ENCODE peak calls at places on chromosomes 4 and X, in six cellular contexts. One of them, this sample, is unnamed.

GRCh38 chr4:83546796-83547195 is 10.9 kb downstream of the GPAT3 start:
- DNase-seq in OCI-M1: no peak
- DNase-seq in effector CD4-positive, alpha-beta T cell: no peak
- DNase-seq in AG08396: no peak
- DNase-seq in RWPE2: no peak
- DNase-seq in effector memory CD8-positive, alpha-beta T cell: no peak
- DNase-seq in this sample: no peak

GRCh38 chr4:106690487-106690886 is 321.9 kb upstream of the GIMD1 start:
- DNase-seq in OCI-M1: peak
- DNase-seq in effector CD4-positive, alpha-beta T cell: no peak
- DNase-seq in AG08396: peak
- DNase-seq in RWPE2: no peak
- DNase-seq in effector memory CD8-positive, alpha-beta T cell: no peak
- DNase-seq in this sample: peak

GRCh38 chr4:178387756-178388155 is 945.5 kb upstream of the AGA start:
- DNase-seq in OCI-M1: peak
- DNase-seq in effector CD4-positive, alpha-beta T cell: no peak
- DNase-seq in AG08396: no peak
- DNase-seq in RWPE2: no peak
- DNase-seq in effector memory CD8-positive, alpha-beta T cell: no peak
- DNase-seq in this sample: peak

GRCh38 chr4:3227878-3228675 is 20.9 kb upstream of the MSANTD1 start:
- DNase-seq in OCI-M1: no peak
- DNase-seq in effector CD4-positive, alpha-beta T cell: no peak
- DNase-seq in AG08396: peak
- DNase-seq in RWPE2: peak
- DNase-seq in effector memory CD8-positive, alpha-beta T cell: no peak
- DNase-seq in this sample: no peak

GRCh38 chrX:123731987-123732678 is 719 bp downstream of the THOC2 start:
- DNase-seq in OCI-M1: peak
- DNase-seq in effector CD4-positive, alpha-beta T cell: peak
- DNase-seq in AG08396: peak
- DNase-seq in RWPE2: no peak
- DNase-seq in effector memory CD8-positive, alpha-beta T cell: peak
- DNase-seq in this sample: peak

GRCh38 chrX:117973175-117974075 is 143.2 kb downstream of the KLHL13 start:
- DNase-seq in OCI-M1: no peak
- DNase-seq in effector CD4-positive, alpha-beta T cell: no peak
- DNase-seq in AG08396: no peak
- DNase-seq in RWPE2: no peak
- DNase-seq in effector memory CD8-positive, alpha-beta T cell: no peak
- DNase-seq in this sample: no peak

GRCh38 chrX:153438522-153438921 is 7.3 kb downstream of the TREX2 start:
- DNase-seq in OCI-M1: peak
- DNase-seq in effector CD4-positive, alpha-beta T cell: no peak
- DNase-seq in AG08396: no peak
- DNase-seq in RWPE2: no peak
- DNase-seq in effector memory CD8-positive, alpha-beta T cell: no peak
- DNase-seq in this sample: peak

GRCh38 chrX:63503541-63503940 is 152.4 kb upstream of the SPIN4 start:
- DNase-seq in OCI-M1: no peak
- DNase-seq in effector CD4-positive, alpha-beta T cell: no peak
- DNase-seq in AG08396: peak
- DNase-seq in RWPE2: no peak
- DNase-seq in effector memory CD8-positive, alpha-beta T cell: no peak
- DNase-seq in this sample: peak

GRCh38 chr4:128349921-128350320 is 62.3 kb upstream of the PGRMC2 start:
- DNase-seq in OCI-M1: no peak
- DNase-seq in effector CD4-positive, alpha-beta T cell: no peak
- DNase-seq in AG08396: peak
- DNase-seq in RWPE2: no peak
- DNase-seq in effector memory CD8-positive, alpha-beta T cell: no peak
- DNase-seq in this sample: peak

GRCh38 chr4:166838975-166839614 is 395.2 kb downstream of the SPOCK3 start:
- DNase-seq in OCI-M1: no peak
- DNase-seq in effector CD4-positive, alpha-beta T cell: no peak
- DNase-seq in AG08396: no peak
- DNase-seq in RWPE2: no peak
- DNase-seq in effector memory CD8-positive, alpha-beta T cell: no peak
- DNase-seq in this sample: no peak

GRCh38 chr4:8021796-8022195 is 82.1 kb upstream of the AFAP1 start:
- DNase-seq in OCI-M1: no peak
- DNase-seq in effector CD4-positive, alpha-beta T cell: no peak
- DNase-seq in AG08396: no peak
- DNase-seq in RWPE2: no peak
- DNase-seq in effector memory CD8-positive, alpha-beta T cell: no peak
- DNase-seq in this sample: no peak

GRCh38 chr4:108644237-108644636 is 6.2 kb upstream of the OSTC start:
- DNase-seq in OCI-M1: no peak
- DNase-seq in effector CD4-positive, alpha-beta T cell: no peak
- DNase-seq in AG08396: no peak
- DNase-seq in RWPE2: no peak
- DNase-seq in effector memory CD8-positive, alpha-beta T cell: no peak
- DNase-seq in this sample: peak

GRCh38 chr4:4387531-4388311 is 819 bp downstream of the NSG1 start:
- DNase-seq in OCI-M1: no peak
- DNase-seq in effector CD4-positive, alpha-beta T cell: no peak
- DNase-seq in AG08396: no peak
- DNase-seq in RWPE2: no peak
- DNase-seq in effector memory CD8-positive, alpha-beta T cell: peak
- DNase-seq in this sample: no peak

GRCh38 chr4:111697176-111697962 is 447.9 kb upstream of the FAM241A start:
- DNase-seq in OCI-M1: no peak
- DNase-seq in effector CD4-positive, alpha-beta T cell: no peak
- DNase-seq in AG08396: no peak
- DNase-seq in RWPE2: no peak
- DNase-seq in effector memory CD8-positive, alpha-beta T cell: no peak
- DNase-seq in this sample: no peak

GRCh38 chrX:70132244-70132643 is 1.0 kb upstream of the IGBP1 start:
- DNase-seq in OCI-M1: peak
- DNase-seq in effector CD4-positive, alpha-beta T cell: no peak
- DNase-seq in AG08396: no peak
- DNase-seq in RWPE2: no peak
- DNase-seq in effector memory CD8-positive, alpha-beta T cell: no peak
- DNase-seq in this sample: peak

GRCh38 chr4:47650584-47651130 is 165.6 kb downstream of the ATP10D start:
- DNase-seq in OCI-M1: no peak
- DNase-seq in effector CD4-positive, alpha-beta T cell: no peak
- DNase-seq in AG08396: no peak
- DNase-seq in RWPE2: no peak
- DNase-seq in effector memory CD8-positive, alpha-beta T cell: no peak
- DNase-seq in this sample: no peak

GRCh38 chr4:128570380-128570779 is 239.1 kb upstream of the JADE1 start:
- DNase-seq in OCI-M1: peak
- DNase-seq in effector CD4-positive, alpha-beta T cell: no peak
- DNase-seq in AG08396: peak
- DNase-seq in RWPE2: no peak
- DNase-seq in effector memory CD8-positive, alpha-beta T cell: no peak
- DNase-seq in this sample: peak

GRCh38 chr4:181150173-181150572 is 1093.0 kb upstream of the TENM3 start:
- DNase-seq in OCI-M1: no peak
- DNase-seq in effector CD4-positive, alpha-beta T cell: no peak
- DNase-seq in AG08396: no peak
- DNase-seq in RWPE2: no peak
- DNase-seq in effector memory CD8-positive, alpha-beta T cell: no peak
- DNase-seq in this sample: no peak

GRCh38 chr4:123699823-123700822 is 303.5 kb downstream of the SPRY1 start:
- DNase-seq in OCI-M1: no peak
- DNase-seq in effector CD4-positive, alpha-beta T cell: no peak
- DNase-seq in AG08396: peak
- DNase-seq in RWPE2: no peak
- DNase-seq in effector memory CD8-positive, alpha-beta T cell: no peak
- DNase-seq in this sample: peak

GRCh38 chrX:103356023-103356798 is at the start of gene TCEAL9:
- DNase-seq in OCI-M1: peak
- DNase-seq in effector CD4-positive, alpha-beta T cell: no peak
- DNase-seq in AG08396: peak
- DNase-seq in RWPE2: no peak
- DNase-seq in effector memory CD8-positive, alpha-beta T cell: no peak
- DNase-seq in this sample: peak

GRCh38 chr4:150818661-150819060 is 196.4 kb downstream of the LRBA start:
- DNase-seq in OCI-M1: peak
- DNase-seq in effector CD4-positive, alpha-beta T cell: no peak
- DNase-seq in AG08396: no peak
- DNase-seq in RWPE2: no peak
- DNase-seq in effector memory CD8-positive, alpha-beta T cell: no peak
- DNase-seq in this sample: peak

GRCh38 chrX:133290076-133290475 is 71.9 kb upstream of the TFDP3 start:
- DNase-seq in OCI-M1: no peak
- DNase-seq in effector CD4-positive, alpha-beta T cell: no peak
- DNase-seq in AG08396: no peak
- DNase-seq in RWPE2: no peak
- DNase-seq in effector memory CD8-positive, alpha-beta T cell: no peak
- DNase-seq in this sample: no peak

GRCh38 chr4:112472318-112472717 is 43.7 kb downstream of the NEUROG2 start:
- DNase-seq in OCI-M1: no peak
- DNase-seq in effector CD4-positive, alpha-beta T cell: no peak
- DNase-seq in AG08396: no peak
- DNase-seq in RWPE2: no peak
- DNase-seq in effector memory CD8-positive, alpha-beta T cell: no peak
- DNase-seq in this sample: no peak

GRCh38 chr4:119049342-119049741 is 86.3 kb upstream of the MYOZ2 start:
- DNase-seq in OCI-M1: no peak
- DNase-seq in effector CD4-positive, alpha-beta T cell: no peak
- DNase-seq in AG08396: no peak
- DNase-seq in RWPE2: no peak
- DNase-seq in effector memory CD8-positive, alpha-beta T cell: no peak
- DNase-seq in this sample: no peak

GRCh38 chr4:52572936-52573485 is 86.1 kb downstream of the USP46 start:
- DNase-seq in OCI-M1: no peak
- DNase-seq in effector CD4-positive, alpha-beta T cell: no peak
- DNase-seq in AG08396: peak
- DNase-seq in RWPE2: no peak
- DNase-seq in effector memory CD8-positive, alpha-beta T cell: no peak
- DNase-seq in this sample: peak

GRCh38 chrX:39613508-39613921 is 484.2 kb downstream of the BCOR start:
- DNase-seq in OCI-M1: no peak
- DNase-seq in effector CD4-positive, alpha-beta T cell: no peak
- DNase-seq in AG08396: no peak
- DNase-seq in RWPE2: no peak
- DNase-seq in effector memory CD8-positive, alpha-beta T cell: no peak
- DNase-seq in this sample: no peak

GRCh38 chr4:16532240-16532990 is 306.1 kb upstream of the TAPT1 start:
- DNase-seq in OCI-M1: peak
- DNase-seq in effector CD4-positive, alpha-beta T cell: no peak
- DNase-seq in AG08396: peak
- DNase-seq in RWPE2: no peak
- DNase-seq in effector memory CD8-positive, alpha-beta T cell: no peak
- DNase-seq in this sample: peak

GRCh38 chr4:165433529-165433928 is 54.7 kb downstream of the CPE start:
- DNase-seq in OCI-M1: no peak
- DNase-seq in effector CD4-positive, alpha-beta T cell: no peak
- DNase-seq in AG08396: no peak
- DNase-seq in RWPE2: no peak
- DNase-seq in effector memory CD8-positive, alpha-beta T cell: no peak
- DNase-seq in this sample: no peak

GRCh38 chr4:189124149-189124758 is 816.4 kb upstream of the FRG1 start:
- DNase-seq in OCI-M1: peak
- DNase-seq in effector CD4-positive, alpha-beta T cell: no peak
- DNase-seq in AG08396: peak
- DNase-seq in RWPE2: no peak
- DNase-seq in effector memory CD8-positive, alpha-beta T cell: no peak
- DNase-seq in this sample: peak

GRCh38 chr4:186946682-186947294 is 223.1 kb upstream of the FAT1 start:
- DNase-seq in OCI-M1: no peak
- DNase-seq in effector CD4-positive, alpha-beta T cell: no peak
- DNase-seq in AG08396: no peak
- DNase-seq in RWPE2: no peak
- DNase-seq in effector memory CD8-positive, alpha-beta T cell: no peak
- DNase-seq in this sample: no peak

This sample was measured in HCEC 1CT.